ENCODE peak calls at places on chromosomes 5 and 9, in five cellular contexts. One of them, this sample, is unnamed.
A peak's percentile ranks its signal among the peaks of the same experiment; 100 is the strongest.

GRCh38 chr5:74638776-74639537 is 1.6 kb downstream of the ENC1 start:
- DNase-seq in left ventricle myocardium inferior: no peak
- DNase-seq in hepatocyte: no peak
- DNase-seq in Caco-2: no peak
- DNase-seq in stomach: no peak
- DNase-seq in this sample: no peak

GRCh38 chr5:53262348-53262970 is 152.9 kb upstream of the MOCS2 start:
- DNase-seq in left ventricle myocardium inferior: no peak
- DNase-seq in hepatocyte: peak; percentile 29
- DNase-seq in Caco-2: no peak
- DNase-seq in stomach: peak; percentile 27
- DNase-seq in this sample: no peak

GRCh38 chr9:87875839-87876545 is 6.7 kb upstream of the SPATA31E1 start:
- DNase-seq in left ventricle myocardium inferior: no peak
- DNase-seq in hepatocyte: peak; percentile 9
- DNase-seq in Caco-2: no peak
- DNase-seq in stomach: no peak
- DNase-seq in this sample: no peak

GRCh38 chr5:149380466-149381121 is 1.5 kb upstream of the IL17B start:
- DNase-seq in left ventricle myocardium inferior: no peak
- DNase-seq in hepatocyte: no peak
- DNase-seq in Caco-2: no peak
- DNase-seq in stomach: no peak
- DNase-seq in this sample: no peak

GRCh38 chr9:133347515-133347984 is 381 bp downstream of the MED22 start:
- DNase-seq in left ventricle myocardium inferior: peak; percentile 43
- DNase-seq in hepatocyte: peak; percentile 69
- DNase-seq in Caco-2: no peak
- DNase-seq in stomach: no peak
- DNase-seq in this sample: no peak

GRCh38 chr9:93713716-93714115 is 137.3 kb downstream of the PHF2 start:
- DNase-seq in left ventricle myocardium inferior: no peak
- DNase-seq in hepatocyte: no peak
- DNase-seq in Caco-2: no peak
- DNase-seq in stomach: no peak
- DNase-seq in this sample: no peak

GRCh38 chr5:143061161-143061945 is 291.2 kb downstream of the ARHGAP26 start:
- DNase-seq in left ventricle myocardium inferior: no peak
- DNase-seq in hepatocyte: no peak
- DNase-seq in Caco-2: no peak
- DNase-seq in stomach: no peak
- DNase-seq in this sample: no peak

GRCh38 chr9:89605181-89606048 is 603 bp downstream of the GADD45G start:
- DNase-seq in left ventricle myocardium inferior: peak; percentile 69
- DNase-seq in hepatocyte: peak; percentile 77
- DNase-seq in Caco-2: peak; percentile 56
- DNase-seq in stomach: peak; percentile 57
- DNase-seq in this sample: peak; percentile 27

GRCh38 chr9:34125681-34126206 is 754 bp downstream of the DCAF12 start:
- DNase-seq in left ventricle myocardium inferior: no peak
- DNase-seq in hepatocyte: peak; percentile 39
- DNase-seq in Caco-2: no peak
- DNase-seq in stomach: no peak
- DNase-seq in this sample: no peak

GRCh38 chr9:35042081-35042604 is 30.3 kb downstream of the VCP start:
- DNase-seq in left ventricle myocardium inferior: no peak
- DNase-seq in hepatocyte: peak; percentile 22
- DNase-seq in Caco-2: no peak
- DNase-seq in stomach: no peak
- DNase-seq in this sample: no peak

GRCh38 chr5:93422652-93423332 is 158.2 kb downstream of the NR2F1-AS1 start:
- DNase-seq in left ventricle myocardium inferior: no peak
- DNase-seq in hepatocyte: no peak
- DNase-seq in Caco-2: no peak
- DNase-seq in stomach: no peak
- DNase-seq in this sample: no peak

GRCh38 chr9:82777366-82777765 is 285.6 kb downstream of the RASEF start:
- DNase-seq in left ventricle myocardium inferior: no peak
- DNase-seq in hepatocyte: no peak
- DNase-seq in Caco-2: no peak
- DNase-seq in stomach: no peak
- DNase-seq in this sample: no peak

GRCh38 chr5:101838329-101838964 is 457.6 kb downstream of the SLCO4C1 start:
- DNase-seq in left ventricle myocardium inferior: no peak
- DNase-seq in hepatocyte: peak; percentile 23
- DNase-seq in Caco-2: no peak
- DNase-seq in stomach: no peak
- DNase-seq in this sample: no peak

GRCh38 chr9:112925058-112925641 is 34.5 kb upstream of the SLC46A2 start:
- DNase-seq in left ventricle myocardium inferior: no peak
- DNase-seq in hepatocyte: peak; percentile 18
- DNase-seq in Caco-2: peak; percentile 44
- DNase-seq in stomach: no peak
- DNase-seq in this sample: no peak
- TF ChIP-seq CTCF in left ventricle myocardium inferior: peak; percentile 52
- TF ChIP-seq CTCF in hepatocyte: peak; percentile 56
- TF ChIP-seq CTCF in Caco-2: peak; percentile 69
- TF ChIP-seq CTCF in stomach: no peak
- TF ChIP-seq CTCF in this sample: peak; percentile 58

GRCh38 chr9:1008256-1008655 is 31.8 kb downstream of the DMRT3 start:
- DNase-seq in left ventricle myocardium inferior: no peak
- DNase-seq in hepatocyte: no peak
- DNase-seq in Caco-2: no peak
- DNase-seq in stomach: no peak
- DNase-seq in this sample: no peak

GRCh38 chr9:1001838-1002237 is 25.4 kb downstream of the DMRT3 start:
- DNase-seq in left ventricle myocardium inferior: no peak
- DNase-seq in hepatocyte: no peak
- DNase-seq in Caco-2: no peak
- DNase-seq in stomach: no peak
- DNase-seq in this sample: no peak

GRCh38 chr9:1007312-1007711 is 30.9 kb downstream of the DMRT3 start:
- DNase-seq in left ventricle myocardium inferior: no peak
- DNase-seq in hepatocyte: no peak
- DNase-seq in Caco-2: no peak
- DNase-seq in stomach: no peak
- DNase-seq in this sample: no peak

GRCh38 chr9:1002678-1003077 is 26.2 kb downstream of the DMRT3 start:
- DNase-seq in left ventricle myocardium inferior: no peak
- DNase-seq in hepatocyte: no peak
- DNase-seq in Caco-2: no peak
- DNase-seq in stomach: no peak
- DNase-seq in this sample: no peak

GRCh38 chr9:1005043-1005667 is 28.7 kb downstream of the DMRT3 start:
- DNase-seq in left ventricle myocardium inferior: no peak
- DNase-seq in hepatocyte: peak; percentile 74
- DNase-seq in Caco-2: peak; percentile 48
- DNase-seq in stomach: no peak
- DNase-seq in this sample: no peak
- TF ChIP-seq CTCF in left ventricle myocardium inferior: peak; percentile 67
- TF ChIP-seq CTCF in hepatocyte: peak; percentile 66
- TF ChIP-seq CTCF in Caco-2: peak; percentile 58
- TF ChIP-seq CTCF in stomach: no peak
- TF ChIP-seq CTCF in this sample: peak; percentile 70

DNA sequence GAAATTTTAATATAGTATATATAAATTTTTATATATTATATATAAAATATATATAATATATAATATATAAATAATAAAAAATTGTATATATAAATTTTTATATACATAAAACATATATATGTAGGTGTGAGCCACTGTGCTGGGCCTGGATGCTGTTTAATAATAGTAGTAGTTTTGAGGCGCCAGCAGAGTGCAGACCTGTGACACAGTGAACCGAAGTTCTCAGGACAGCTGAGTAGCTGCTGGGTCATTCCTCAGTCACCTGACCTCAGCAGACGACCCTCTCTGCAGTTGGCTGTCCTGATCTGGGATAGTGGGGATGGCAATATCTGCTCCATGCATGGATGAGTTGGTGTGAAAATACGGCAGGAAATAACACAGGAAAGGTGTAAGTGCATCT is 3.3 kb upstream of the SNX18 start:
- DNase-seq in left ventricle myocardium inferior: no peak
- DNase-seq in hepatocyte: no peak
- DNase-seq in Caco-2: peak; percentile 48
- DNase-seq in stomach: no peak
- DNase-seq in this sample: no peak
- TF ChIP-seq CTCF in left ventricle myocardium inferior: no peak
- TF ChIP-seq CTCF in hepatocyte: peak; percentile 4
- TF ChIP-seq CTCF in Caco-2: no peak
- TF ChIP-seq CTCF in stomach: no peak
- TF ChIP-seq CTCF in this sample: no peak

GRCh38 chr5:156477196-156477595 is 150.2 kb downstream of the SGCD start:
- DNase-seq in left ventricle myocardium inferior: no peak
- DNase-seq in hepatocyte: no peak
- DNase-seq in Caco-2: no peak
- DNase-seq in stomach: no peak
- DNase-seq in this sample: no peak

GRCh38 chr5:156474251-156474650 is 147.3 kb downstream of the SGCD start:
- DNase-seq in left ventricle myocardium inferior: peak; percentile 71
- DNase-seq in hepatocyte: no peak
- DNase-seq in Caco-2: no peak
- DNase-seq in stomach: no peak
- DNase-seq in this sample: no peak

GRCh38 chr5:156476704-156477103 is 149.7 kb downstream of the SGCD start:
- DNase-seq in left ventricle myocardium inferior: no peak
- DNase-seq in hepatocyte: no peak
- DNase-seq in Caco-2: no peak
- DNase-seq in stomach: no peak
- DNase-seq in this sample: no peak

GRCh38 chr5:156475182-156475830 is 148.3 kb downstream of the SGCD start:
- DNase-seq in left ventricle myocardium inferior: no peak
- DNase-seq in hepatocyte: peak; percentile 11
- DNase-seq in Caco-2: no peak
- DNase-seq in stomach: no peak
- DNase-seq in this sample: no peak

DNA sequence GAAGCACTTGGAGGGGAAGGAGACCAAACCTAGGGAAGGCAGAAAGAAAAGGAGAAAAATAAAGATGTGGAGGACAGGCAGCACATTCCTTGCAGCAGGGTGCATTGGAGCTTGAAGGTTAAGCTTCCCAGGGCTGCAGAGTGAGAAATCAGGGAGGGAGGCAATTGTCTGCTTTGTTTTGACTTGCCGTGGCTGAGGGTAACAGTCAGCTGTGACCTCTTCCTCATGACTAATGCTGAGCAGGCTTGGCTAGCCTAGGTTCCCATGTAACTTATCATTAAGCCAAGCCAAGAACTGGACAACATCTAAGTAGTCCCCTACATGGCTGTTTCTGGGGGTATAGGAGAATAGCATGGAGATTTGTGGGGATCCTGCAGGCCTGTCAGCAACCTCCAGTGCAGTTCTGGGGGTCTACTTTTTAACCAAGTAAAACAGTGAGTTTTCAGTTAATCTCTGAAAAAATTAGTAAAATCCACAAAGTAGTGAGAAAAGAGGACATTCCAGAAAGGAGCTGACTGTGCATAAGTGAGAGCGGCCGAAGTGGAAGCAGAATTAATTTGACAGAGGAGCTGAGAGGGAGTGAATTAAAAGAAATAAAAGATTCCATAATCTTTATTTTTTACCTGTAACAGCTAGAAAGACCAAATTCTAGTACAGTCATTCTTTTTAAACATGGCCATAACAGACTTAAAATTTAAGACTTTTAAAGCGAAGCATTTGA is 149.0 kb downstream of the SGCD start:
- DNase-seq in left ventricle myocardium inferior: peak; percentile 29
- DNase-seq in hepatocyte: peak; percentile 17
- DNase-seq in Caco-2: no peak
- DNase-seq in stomach: no peak
- DNase-seq in this sample: no peak
- TF ChIP-seq CTCF in left ventricle myocardium inferior: no peak
- TF ChIP-seq CTCF in hepatocyte: no peak
- TF ChIP-seq CTCF in Caco-2: no peak
- TF ChIP-seq CTCF in stomach: no peak
- TF ChIP-seq CTCF in this sample: no peak

DNA sequence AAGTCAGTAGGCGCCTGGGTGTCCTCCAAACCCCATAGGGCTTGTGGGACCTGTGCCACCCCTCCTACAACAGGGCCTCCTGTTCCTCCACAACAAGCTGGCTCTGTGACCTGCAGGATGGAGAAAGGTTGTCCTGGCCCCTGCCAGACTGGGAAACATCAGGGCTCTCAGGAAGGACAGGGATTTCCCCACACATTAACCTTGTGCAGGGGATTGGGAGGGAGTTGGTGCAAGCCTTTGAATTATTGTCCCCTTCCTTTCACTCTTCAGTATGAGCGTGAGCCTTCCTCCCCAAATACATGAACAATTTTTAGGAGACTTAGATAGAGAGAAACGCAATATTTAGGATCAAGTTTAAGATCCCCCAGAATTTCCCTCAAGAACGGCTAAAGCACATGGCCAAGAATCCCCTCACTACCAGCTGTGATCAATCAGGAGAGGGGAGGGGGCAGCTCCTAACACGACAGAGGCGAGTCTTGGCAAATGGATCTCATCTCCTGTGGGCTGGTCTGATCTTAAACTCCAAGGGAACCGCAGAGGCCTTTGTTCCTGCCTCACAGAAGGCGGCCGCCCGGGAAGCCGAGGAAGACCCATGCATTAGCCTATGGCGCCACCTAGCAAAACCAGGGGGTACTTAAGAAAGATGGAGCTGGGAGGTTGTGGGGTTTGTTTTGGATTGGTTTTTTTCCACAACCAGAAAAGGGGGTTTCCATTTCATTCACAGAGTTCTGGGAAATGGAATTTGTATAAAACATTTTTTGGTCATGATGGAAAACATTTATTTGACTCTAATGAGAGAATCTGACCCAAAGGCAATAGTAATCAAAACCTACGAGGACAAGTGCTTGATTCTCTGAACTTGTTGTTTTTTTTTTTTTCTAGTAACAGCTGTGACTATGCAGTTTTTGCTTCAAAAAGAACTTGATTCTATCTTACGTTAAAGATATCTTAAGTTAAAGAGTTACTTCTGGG is 36.1 kb upstream of the OSMR start:
- DNase-seq in left ventricle myocardium inferior: peak; percentile 80
- DNase-seq in hepatocyte: peak; percentile 92
- DNase-seq in Caco-2: peak; percentile 83
- DNase-seq in stomach: peak; percentile 85
- DNase-seq in this sample: peak; percentile 70
- TF ChIP-seq CTCF in left ventricle myocardium inferior: peak; percentile 91
- TF ChIP-seq CTCF in hepatocyte: peak; percentile 95
- TF ChIP-seq CTCF in Caco-2: peak; percentile 88
- TF ChIP-seq CTCF in stomach: no peak
- TF ChIP-seq CTCF in this sample: peak; percentile 94

GRCh38 chr9:23011669-23012068 is 565.0 kb downstream of the DMRTA1 start:
- DNase-seq in left ventricle myocardium inferior: no peak
- DNase-seq in hepatocyte: no peak
- DNase-seq in Caco-2: no peak
- DNase-seq in stomach: no peak
- DNase-seq in this sample: no peak

DNA sequence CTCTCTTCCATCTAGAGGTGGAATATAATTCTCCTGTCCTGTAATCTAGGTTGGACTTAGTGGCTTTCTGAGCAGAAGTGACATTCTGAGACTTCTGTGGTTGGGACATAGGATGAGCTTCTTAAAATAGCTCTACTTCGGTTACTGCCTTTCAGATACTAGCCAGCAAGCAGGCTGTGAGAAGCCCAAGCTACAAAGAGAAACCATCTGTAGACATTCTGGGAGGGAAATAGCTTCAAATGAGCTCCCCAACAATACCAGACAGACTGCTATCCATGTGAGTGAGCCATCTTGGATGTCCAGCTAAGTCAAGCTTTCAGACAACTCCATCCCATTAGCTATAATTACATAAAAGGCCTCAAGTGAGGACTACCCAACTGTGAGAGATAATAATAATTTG is 568.9 kb downstream of the DMRTA1 start:
- DNase-seq in left ventricle myocardium inferior: no peak
- DNase-seq in hepatocyte: no peak
- DNase-seq in Caco-2: no peak
- DNase-seq in stomach: no peak
- DNase-seq in this sample: no peak
- TF ChIP-seq CTCF in left ventricle myocardium inferior: no peak
- TF ChIP-seq CTCF in hepatocyte: no peak
- TF ChIP-seq CTCF in Caco-2: no peak
- TF ChIP-seq CTCF in stomach: no peak
- TF ChIP-seq CTCF in this sample: no peak

This sample was measured in progenitor cell of endocrine pancreas.